ENCODE peak calls at places on chromosomes 11 and 22, in ten cellular contexts. T, V, R, C, I, K, H, N, Q and O are unnamed samples.

GRCh38 chr22:31838917-31839316 is 85.1 kb downstream of the DEPDC5 start:
- DNase-seq in T (no peak), R (no peak), K (no peak), N (no peak), V (no peak), Q (no peak), I (no peak), C (no peak), H (no peak), O (no peak)

GRCh38 chr11:12232819-12233601 is 122.6 kb downstream of the MICAL2 start:
- DNase-seq in C (no peak), I (peak), K (peak), Q (no peak), H (no peak), V (no peak), R (no peak), T (peak), N (no peak), O (no peak)

GRCh38 chr22:38955250-38955775 is 2.1 kb upstream of the APOBEC3A start:
- DNase-seq in I (no peak), R (no peak), N (no peak), C (no peak), H (no peak), Q (no peak), V (no peak), T (no peak), K (no peak), O (no peak)

GRCh38 chr11:130068986-130069683 is 559 bp upstream of the APLP2 start:
- DNase-seq in C (peak), K (peak), T (peak), I (peak), R (peak), N (no peak), V (no peak), Q (peak), H (peak), O (peak)

GRCh38 chr11:26234451-26234850 is 97.5 kb upstream of the ANO3 start:
- DNase-seq in C (no peak), V (no peak), H (no peak), R (no peak), N (no peak), I (no peak), Q (no peak), K (no peak), T (no peak), O (no peak)

GRCh38 chr11:76604652-76605241 is 65.8 kb downstream of the LRRC32 start:
- DNase-seq in R (no peak), H (no peak), T (no peak), V (no peak), K (no peak), C (no peak), I (no peak), N (no peak), Q (no peak), O (no peak)

GRCh38 chr11:15871904-15872303 is 484.4 kb downstream of the SOX6 start:
- DNase-seq in R (no peak), Q (no peak), I (no peak), C (peak), T (no peak), V (no peak), H (no peak), N (no peak), K (no peak), O (no peak)

GRCh38 chr11:134510171-134510570 is 98.1 kb upstream of the B3GAT1 start:
- DNase-seq in I (no peak), K (no peak), C (no peak), N (no peak), T (no peak), V (peak), H (no peak), R (no peak), Q (no peak), O (no peak)

GRCh38 chr11:109026891-109027489 is 362.1 kb downstream of the DDX10 start:
- DNase-seq in Q (no peak), H (no peak), I (no peak), K (no peak), V (no peak), T (no peak), N (no peak), C (no peak), R (no peak), O (no peak)

GRCh38 chr22:38284042-38284402 is 11.2 kb upstream of the TMEM184B start:
- DNase-seq in V (no peak), C (no peak), K (no peak), N (no peak), Q (no peak), H (no peak), I (no peak), T (peak), R (no peak), O (no peak)

GRCh38 chr11:12237381-12237784 is 127.0 kb downstream of the MICAL2 start:
- DNase-seq in C (no peak), K (no peak), H (no peak), R (no peak), Q (no peak), V (no peak), T (no peak), N (no peak), I (no peak), O (no peak)

GRCh38 chr11:63871962-63872832 is 33.3 kb downstream of the MARK2 start:
- DNase-seq in K (peak), R (peak), I (peak), V (peak), H (peak), C (peak), N (peak), T (peak), Q (peak), O (peak)

GRCh38 chr22:45885171-45885840 is 91.7 kb downstream of the WNT7B start:
- DNase-seq in C (no peak), N (no peak), T (no peak), Q (no peak), H (no peak), K (no peak), I (no peak), R (no peak), V (peak), O (no peak)

GRCh38 chr11:112345708-112346107 is 85.0 kb upstream of the PLET1 start:
- DNase-seq in V (no peak), C (peak), H (no peak), N (no peak), Q (no peak), K (peak), I (peak), T (no peak), R (no peak), O (no peak)

GRCh38 chr11:120186799-120187591 is 23.8 kb upstream of the OAF start:
- DNase-seq in K (no peak), C (no peak), I (peak), V (peak), N (no peak), Q (no peak), T (no peak), R (no peak), H (no peak), O (no peak)

GRCh38 chr22:33579448-33580093 is 340.7 kb downstream of the LARGE1 start:
- DNase-seq in T (peak), Q (peak), N (peak), K (peak), R (no peak), C (peak), I (peak), H (peak), V (peak), O (no peak)

GRCh38 chr11:102430158-102430836 is 22.3 kb downstream of the TMEM123 start:
- DNase-seq in T (no peak), R (no peak), N (no peak), Q (peak), K (no peak), V (no peak), I (no peak), C (no peak), H (peak), O (no peak)

GRCh38 chr11:112219476-112220232 is 6.6 kb upstream of the PTS start:
- DNase-seq in I (peak), C (peak), T (peak), R (peak), H (peak), V (no peak), N (peak), K (peak), Q (no peak), O (no peak)